ENCODE peak calls at places on chromosomes 16 and 17, in ten cellular contexts. F, I, B, Y, D, O, L, V, Z and U are unnamed samples.

GRCh38 chr17:64998436-64999190 is 57.9 kb downstream of the GNA13 start:
- DNase-seq in D (peak; percentile 45), L (no peak), F (no peak), O (no peak), Y (no peak), Z (no peak), I (no peak), V (no peak), B (no peak), U (no peak)

GRCh38 chr16:5354645-5355044 is 257.1 kb upstream of the EEF2KMT start:
- DNase-seq in I (no peak), Z (peak; percentile 5), V (no peak), D (no peak), B (no peak), Y (no peak), L (no peak), F (no peak), O (no peak), U (no peak)

GRCh38 chr16:20904507-20905079 is 4.0 kb downstream of the LYRM1 start:
- DNase-seq in O (peak; percentile 49), Z (no peak), L (peak; percentile 55), V (no peak), Y (no peak), D (peak; percentile 42), I (no peak), F (no peak), B (no peak), U (peak; percentile 22)

GRCh38 chr16:67470314-67470713 is 10.6 kb downstream of the ATP6V0D1 start:
- DNase-seq in B (no peak), Y (no peak), I (no peak), D (no peak), Z (peak; percentile 50), L (no peak), O (no peak), F (no peak), V (peak; percentile 91), U (no peak)

GRCh38 chr17:76598004-76598439 is 12.4 kb upstream of the ST6GALNAC2 start:
- DNase-seq in B (no peak), Y (no peak), Z (no peak), L (no peak), D (no peak), I (no peak), V (no peak), F (no peak), O (no peak), U (no peak)

GRCh38 chr17:49259663-49260010 is 29.1 kb upstream of the PHOSPHO1 start:
- DNase-seq in D (no peak), Z (no peak), I (no peak), O (no peak), L (no peak), V (no peak), Y (no peak), B (no peak), F (no peak), U (no peak)

GRCh38 chr16:64542152-64542551 is 579.7 kb downstream of the CDH11 start:
- DNase-seq in D (no peak), F (no peak), V (no peak), O (no peak), I (no peak), Z (no peak), B (no peak), L (no peak), Y (no peak), U (no peak)

GRCh38 chr17:77822302-77823030 is 136.0 kb upstream of the TNRC6C start:
- DNase-seq in O (no peak), L (no peak), D (no peak), Y (no peak), F (no peak), I (peak; percentile 38), V (peak; percentile 59), B (no peak), Z (no peak), U (no peak)

GRCh38 chr17:41264599-41264998 is 579 bp upstream of the KRTAP9-6 start:
- DNase-seq in L (no peak), F (no peak), B (no peak), I (no peak), Z (no peak), D (no peak), V (no peak), O (no peak), Y (no peak), U (no peak)

GRCh38 chr17:46865100-46865499 is 13.7 kb downstream of the WNT9B start:
- DNase-seq in L (no peak), V (no peak), I (no peak), O (no peak), B (peak; percentile 58), Z (peak; percentile 23), Y (no peak), D (no peak), F (no peak), U (no peak)

GRCh38 chr16:84728853-84729424 is 29.1 kb downstream of the USP10 start:
- DNase-seq in L (no peak), B (no peak), V (no peak), D (no peak), F (no peak), I (no peak), O (no peak), Z (no peak), Y (no peak), U (no peak)

DNA sequence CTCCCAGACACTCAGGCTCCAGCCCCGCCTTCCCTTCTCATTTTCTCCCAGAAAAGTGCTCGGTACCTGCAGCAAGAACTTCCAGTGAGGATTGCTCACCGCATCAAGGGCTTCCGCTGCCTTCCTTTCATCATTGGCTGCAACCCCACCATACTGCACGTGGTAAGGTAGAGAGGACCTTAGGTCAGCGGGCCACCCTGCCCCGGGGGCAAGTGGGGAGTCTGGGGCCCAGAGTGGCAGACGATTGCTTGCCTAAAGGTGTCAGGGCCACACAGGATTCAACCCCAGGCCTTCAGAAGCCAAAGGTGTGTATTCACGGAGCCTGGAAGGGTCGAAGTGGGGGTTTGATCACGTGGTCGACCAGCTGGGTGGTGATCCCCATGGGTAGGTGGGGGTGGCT is 1.4 kb downstream of the BCKDK start:
- DNase-seq in Y (no peak), V (no peak), D (no peak), O (no peak), F (no peak), B (no peak), Z (no peak), L (no peak), I (no peak), U (no peak)
- TF ChIP-seq CTCF in Y (no peak), V (no peak), D (no peak), O (no peak), F (no peak), B (no peak), Z (no peak), L (no peak), I (no peak), U (no peak)

DNA sequence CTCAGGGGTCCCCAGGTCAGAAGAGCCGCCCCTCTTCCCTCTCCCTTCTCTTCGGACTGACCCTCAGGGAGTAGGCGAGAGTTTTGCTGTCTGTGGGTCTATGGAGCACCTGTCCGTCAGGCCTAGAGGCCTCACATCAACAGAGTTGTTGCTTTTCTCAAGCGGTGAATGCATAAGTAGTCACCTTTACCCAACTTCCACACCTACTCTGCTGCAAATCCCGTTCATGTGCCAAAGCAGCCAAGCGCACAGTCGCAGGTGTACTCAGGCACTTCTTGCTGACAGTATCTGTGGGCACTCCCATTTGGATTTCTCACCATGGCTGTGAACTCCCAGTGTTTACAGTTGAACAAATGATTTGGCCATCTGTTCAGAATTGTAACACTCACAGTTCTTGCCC is 4.0 kb upstream of the FA2H start:
- DNase-seq in V (no peak), B (no peak), O (no peak), D (no peak), L (no peak), Z (no peak), Y (no peak), I (no peak), F (no peak), U (no peak)
- TF ChIP-seq CTCF in V (no peak), B (no peak), O (no peak), D (no peak), L (no peak), Z (no peak), Y (no peak), I (no peak), F (no peak), U (no peak)

GRCh38 chr16:25265968-25266367 is 8.3 kb upstream of the ZKSCAN2 start:
- DNase-seq in Y (no peak), D (no peak), Z (no peak), L (no peak), I (no peak), O (no peak), V (no peak), B (no peak), F (no peak), U (no peak)
- TF ChIP-seq CTCF in Y (no peak), D (no peak), Z (no peak), L (no peak), I (no peak), O (no peak), V (no peak), B (no peak), F (no peak), U (no peak)

GRCh38 chr17:36131931-36132330 is 28.3 kb downstream of the CCL4 start:
- DNase-seq in F (no peak), O (no peak), B (no peak), Y (no peak), L (no peak), Z (no peak), D (no peak), I (no peak), V (no peak), U (no peak)

GRCh38 chr17:36129616-36130015 is 26.0 kb downstream of the CCL4 start:
- DNase-seq in F (no peak), Y (no peak), V (no peak), O (no peak), D (no peak), I (no peak), L (no peak), B (no peak), Z (no peak), U (no peak)

GRCh38 chr17:36132421-36132831 is 28.8 kb downstream of the CCL4 start:
- DNase-seq in L (no peak), Z (peak; percentile 67), B (no peak), Y (no peak), F (no peak), V (no peak), D (no peak), I (no peak), O (no peak), U (no peak)

GRCh38 chr17:36133629-36134259 is 30.1 kb downstream of the CCL4 start:
- DNase-seq in O (no peak), L (no peak), Y (no peak), V (no peak), Z (no peak), B (no peak), I (no peak), D (peak; percentile 44), F (no peak), U (no peak)

GRCh38 chr17:36131436-36131835 is 27.8 kb downstream of the CCL4 start:
- DNase-seq in V (no peak), D (peak; percentile 16), Z (no peak), F (no peak), I (no peak), L (no peak), Y (no peak), O (no peak), B (no peak), U (no peak)
- TF ChIP-seq CTCF in V (no peak), D (no peak), Z (peak; percentile 16), F (no peak), I (no peak), L (no peak), Y (no peak), O (no peak), B (no peak), U (no peak)